ENCODE peak calls at places on chromosome 6, in five cellular contexts. One of them, this sample, is unnamed.

GRCh38 chr6:127518710-127519468 is at the start of gene MTCL3:
- DNase-seq in prostate gland: no peak
- DNase-seq in uterus: no peak
- DNase-seq in spleen: no peak
- DNase-seq in transverse colon: no peak
- DNase-seq in this sample: no peak

GRCh38 chr6:3870528-3870925 is 21.4 kb downstream of the FAM50B start:
- DNase-seq in prostate gland: no peak
- DNase-seq in uterus: no peak
- DNase-seq in spleen: no peak
- DNase-seq in transverse colon: no peak
- DNase-seq in this sample: peak; percentile 58

GRCh38 chr6:33684428-33684896 is 27.0 kb downstream of the UQCC2 start:
- DNase-seq in prostate gland: no peak
- DNase-seq in uterus: no peak
- DNase-seq in spleen: no peak
- DNase-seq in transverse colon: no peak
- DNase-seq in this sample: no peak

GRCh38 chr6:161353208-161353613 is 79.3 kb upstream of the AGPAT4 start:
- DNase-seq in prostate gland: no peak
- DNase-seq in uterus: no peak
- DNase-seq in spleen: no peak
- DNase-seq in transverse colon: no peak
- DNase-seq in this sample: no peak

GRCh38 chr6:13524801-13525508 is 37.6 kb upstream of the GFOD1 start:
- DNase-seq in prostate gland: peak; percentile 17
- DNase-seq in uterus: no peak
- DNase-seq in spleen: no peak
- DNase-seq in transverse colon: peak; percentile 58
- DNase-seq in this sample: no peak

GRCh38 chr6:31110825-31111582 is 1.4 kb downstream of the C6orf15 start:
- DNase-seq in prostate gland: no peak
- DNase-seq in uterus: no peak
- DNase-seq in spleen: peak; percentile 18
- DNase-seq in transverse colon: no peak
- DNase-seq in this sample: no peak

GRCh38 chr6:33783781-33784520 is 5.0 kb downstream of the LEMD2 start:
- DNase-seq in prostate gland: no peak
- DNase-seq in uterus: no peak
- DNase-seq in spleen: no peak
- DNase-seq in transverse colon: no peak
- DNase-seq in this sample: no peak

GRCh38 chr6:140372064-140372463 is 997.6 kb upstream of the CITED2 start:
- DNase-seq in prostate gland: no peak
- DNase-seq in uterus: no peak
- DNase-seq in spleen: no peak
- DNase-seq in transverse colon: no peak
- DNase-seq in this sample: no peak

GRCh38 chr6:34182751-34183531 is 37.1 kb upstream of the GRM4 start:
- DNase-seq in prostate gland: no peak
- DNase-seq in uterus: no peak
- DNase-seq in spleen: peak; percentile 81
- DNase-seq in transverse colon: peak; percentile 36
- DNase-seq in this sample: no peak

GRCh38 chr6:971981-972640 is 279.2 kb upstream of the EXOC2 start:
- DNase-seq in prostate gland: no peak
- DNase-seq in uterus: no peak
- DNase-seq in spleen: no peak
- DNase-seq in transverse colon: no peak
- DNase-seq in this sample: no peak

GRCh38 chr6:32943864-32944263 is 3.0 kb upstream of the HLA-DMB start:
- DNase-seq in prostate gland: no peak
- DNase-seq in uterus: no peak
- DNase-seq in spleen: no peak
- DNase-seq in transverse colon: no peak
- DNase-seq in this sample: no peak

GRCh38 chr6:80179691-80180090 is 73.2 kb downstream of the BCKDHB start:
- DNase-seq in prostate gland: no peak
- DNase-seq in uterus: no peak
- DNase-seq in spleen: no peak
- DNase-seq in transverse colon: no peak
- DNase-seq in this sample: no peak

GRCh38 chr6:132693478-132693877 is 20.4 kb downstream of the VNN1 start:
- DNase-seq in prostate gland: peak; percentile 21
- DNase-seq in uterus: no peak
- DNase-seq in spleen: no peak
- DNase-seq in transverse colon: no peak
- DNase-seq in this sample: no peak

GRCh38 chr6:81241126-81241525 is 511.4 kb downstream of the TENT5A start:
- DNase-seq in prostate gland: no peak
- DNase-seq in uterus: no peak
- DNase-seq in spleen: no peak
- DNase-seq in transverse colon: no peak
- DNase-seq in this sample: no peak

GRCh38 chr6:106318061-106318460 is 7.5 kb downstream of the ATG5 start:
- DNase-seq in prostate gland: no peak
- DNase-seq in uterus: no peak
- DNase-seq in spleen: no peak
- DNase-seq in transverse colon: no peak
- DNase-seq in this sample: no peak

GRCh38 chr6:72182337-72183246 is 296.2 kb downstream of the RIMS1 start:
- DNase-seq in prostate gland: peak; percentile 49
- DNase-seq in uterus: no peak
- DNase-seq in spleen: no peak
- DNase-seq in transverse colon: peak; percentile 60
- DNase-seq in this sample: no peak

GRCh38 chr6:168090706-168091105 is 11.7 kb upstream of the FRMD1 start:
- DNase-seq in prostate gland: no peak
- DNase-seq in uterus: no peak
- DNase-seq in spleen: peak; percentile 54
- DNase-seq in transverse colon: no peak
- DNase-seq in this sample: no peak

GRCh38 chr6:80789912-80790635 is 683.6 kb downstream of the BCKDHB start:
- DNase-seq in prostate gland: no peak
- DNase-seq in uterus: no peak
- DNase-seq in spleen: no peak
- DNase-seq in transverse colon: no peak
- DNase-seq in this sample: no peak

GRCh38 chr6:75233097-75233615 is 10.4 kb downstream of the COX7A2 start:
- DNase-seq in prostate gland: no peak
- DNase-seq in uterus: no peak
- DNase-seq in spleen: no peak
- DNase-seq in transverse colon: no peak
- DNase-seq in this sample: no peak

GRCh38 chr6:76706566-76706965 is 634.1 kb upstream of the IMPG1 start:
- DNase-seq in prostate gland: no peak
- DNase-seq in uterus: no peak
- DNase-seq in spleen: no peak
- DNase-seq in transverse colon: no peak
- DNase-seq in this sample: no peak

GRCh38 chr6:139583420-139583819 is 209.0 kb upstream of the CITED2 start:
- DNase-seq in prostate gland: no peak
- DNase-seq in uterus: no peak
- DNase-seq in spleen: no peak
- DNase-seq in transverse colon: no peak
- DNase-seq in this sample: no peak

GRCh38 chr6:156984178-156984738 is 207.1 kb downstream of the ARID1B start:
- DNase-seq in prostate gland: no peak
- DNase-seq in uterus: no peak
- DNase-seq in spleen: no peak
- DNase-seq in transverse colon: no peak
- DNase-seq in this sample: no peak

GRCh38 chr6:123763904-123764303 is 39.8 kb upstream of the NKAIN2 start:
- DNase-seq in prostate gland: no peak
- DNase-seq in uterus: no peak
- DNase-seq in spleen: no peak
- DNase-seq in transverse colon: no peak
- DNase-seq in this sample: no peak

GRCh38 chr6:46269447-46270229 is 98.9 kb upstream of the ENPP5 start:
- DNase-seq in prostate gland: no peak
- DNase-seq in uterus: peak; percentile 27
- DNase-seq in spleen: no peak
- DNase-seq in transverse colon: no peak
- DNase-seq in this sample: no peak

GRCh38 chr6:35318200-35318844 is 20.7 kb downstream of the DEF6 start:
- DNase-seq in prostate gland: peak; percentile 71
- DNase-seq in uterus: peak; percentile 82
- DNase-seq in spleen: no peak
- DNase-seq in transverse colon: peak; percentile 88
- DNase-seq in this sample: peak; percentile 54

GRCh38 chr6:143952947-143953346 is 55.1 kb downstream of the PLAGL1 start:
- DNase-seq in prostate gland: no peak
- DNase-seq in uterus: no peak
- DNase-seq in spleen: no peak
- DNase-seq in transverse colon: no peak
- DNase-seq in this sample: no peak

GRCh38 chr6:13013681-13014550 is 297.3 kb downstream of the PHACTR1 start:
- DNase-seq in prostate gland: no peak
- DNase-seq in uterus: no peak
- DNase-seq in spleen: peak; percentile 77
- DNase-seq in transverse colon: no peak
- DNase-seq in this sample: no peak

GRCh38 chr6:6284231-6284966 is 36.1 kb downstream of the F13A1 start:
- DNase-seq in prostate gland: no peak
- DNase-seq in uterus: no peak
- DNase-seq in spleen: no peak
- DNase-seq in transverse colon: no peak
- DNase-seq in this sample: no peak

GRCh38 chr6:11093065-11093590 is 506 bp upstream of the SMIM13 start:
- DNase-seq in prostate gland: peak; percentile 51
- DNase-seq in uterus: no peak
- DNase-seq in spleen: no peak
- DNase-seq in transverse colon: peak; percentile 58
- DNase-seq in this sample: no peak

DNA sequence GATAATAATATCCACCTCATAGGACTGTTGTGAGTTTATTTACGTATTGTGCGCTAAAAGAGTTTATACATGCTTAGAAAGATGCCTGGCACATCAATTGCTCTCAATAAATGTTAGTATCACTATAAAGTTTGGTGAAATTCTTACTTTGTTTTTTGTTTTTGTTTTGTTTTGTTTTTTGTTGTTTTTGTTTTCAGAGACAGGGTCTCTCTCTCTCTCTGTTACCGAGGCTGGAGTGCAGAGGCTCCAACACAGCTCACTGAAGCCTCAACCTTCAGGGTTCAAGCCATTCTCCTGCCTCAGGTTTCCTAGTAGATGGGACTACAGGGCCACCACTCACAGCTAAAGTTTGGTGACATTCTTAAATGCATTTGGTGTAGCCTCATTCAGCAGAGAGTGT is 32.2 kb upstream of the BTN3A2 start:
- DNase-seq in prostate gland: no peak
- DNase-seq in uterus: no peak
- DNase-seq in spleen: no peak
- DNase-seq in transverse colon: no peak
- DNase-seq in this sample: no peak
- H3K4me3 ChIP-seq in prostate gland: no peak overlapping the region
- H3K4me3 ChIP-seq in uterus: no peak overlapping the region
- H3K4me3 ChIP-seq in spleen: no peak overlapping the region
- H3K4me3 ChIP-seq in transverse colon: no peak overlapping the region
- H3K4me3 ChIP-seq in this sample: no peak overlapping the region

DNA sequence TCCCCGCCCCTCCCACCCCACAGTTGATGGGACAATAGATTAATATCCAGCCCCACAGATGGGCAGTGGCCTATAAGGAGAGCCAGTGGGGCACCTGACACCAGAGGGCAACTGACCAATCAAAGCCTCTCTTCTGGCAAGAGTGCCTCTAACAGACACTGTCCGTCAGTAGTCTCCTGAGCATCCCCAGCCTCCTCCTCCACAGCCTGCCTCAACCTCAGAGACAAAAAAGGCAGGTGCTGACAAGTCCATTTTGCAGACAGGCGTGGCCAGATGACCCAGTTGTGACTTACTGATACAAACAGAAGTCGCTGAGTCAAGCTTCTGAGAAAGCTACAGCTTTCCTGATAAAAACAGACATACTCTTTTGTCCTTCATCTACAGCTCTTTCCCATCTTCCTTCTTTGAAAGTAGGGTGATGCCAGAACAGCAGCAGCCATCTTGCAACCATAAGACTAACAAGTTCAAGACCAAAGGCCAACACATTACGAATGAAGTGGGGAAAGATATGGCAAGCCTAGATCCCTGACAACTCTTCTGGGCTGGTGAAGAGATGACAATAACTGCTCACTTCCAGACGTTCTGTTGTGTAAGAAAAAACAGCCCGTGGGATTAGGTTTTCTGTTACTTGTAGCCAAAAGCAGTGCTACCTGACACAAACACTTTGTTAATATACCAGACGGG is 12.3 kb downstream of the PPIL1 start:
- DNase-seq in prostate gland: no peak
- DNase-seq in uterus: no peak
- DNase-seq in spleen: no peak
- DNase-seq in transverse colon: no peak
- DNase-seq in this sample: peak; percentile 71
- TF ChIP-seq POLR2A in prostate gland: no peak
- TF ChIP-seq POLR2A in uterus: no peak
- TF ChIP-seq POLR2A in spleen: no peak
- TF ChIP-seq POLR2A in transverse colon: no peak
- TF ChIP-seq POLR2A in this sample: no peak

DNA sequence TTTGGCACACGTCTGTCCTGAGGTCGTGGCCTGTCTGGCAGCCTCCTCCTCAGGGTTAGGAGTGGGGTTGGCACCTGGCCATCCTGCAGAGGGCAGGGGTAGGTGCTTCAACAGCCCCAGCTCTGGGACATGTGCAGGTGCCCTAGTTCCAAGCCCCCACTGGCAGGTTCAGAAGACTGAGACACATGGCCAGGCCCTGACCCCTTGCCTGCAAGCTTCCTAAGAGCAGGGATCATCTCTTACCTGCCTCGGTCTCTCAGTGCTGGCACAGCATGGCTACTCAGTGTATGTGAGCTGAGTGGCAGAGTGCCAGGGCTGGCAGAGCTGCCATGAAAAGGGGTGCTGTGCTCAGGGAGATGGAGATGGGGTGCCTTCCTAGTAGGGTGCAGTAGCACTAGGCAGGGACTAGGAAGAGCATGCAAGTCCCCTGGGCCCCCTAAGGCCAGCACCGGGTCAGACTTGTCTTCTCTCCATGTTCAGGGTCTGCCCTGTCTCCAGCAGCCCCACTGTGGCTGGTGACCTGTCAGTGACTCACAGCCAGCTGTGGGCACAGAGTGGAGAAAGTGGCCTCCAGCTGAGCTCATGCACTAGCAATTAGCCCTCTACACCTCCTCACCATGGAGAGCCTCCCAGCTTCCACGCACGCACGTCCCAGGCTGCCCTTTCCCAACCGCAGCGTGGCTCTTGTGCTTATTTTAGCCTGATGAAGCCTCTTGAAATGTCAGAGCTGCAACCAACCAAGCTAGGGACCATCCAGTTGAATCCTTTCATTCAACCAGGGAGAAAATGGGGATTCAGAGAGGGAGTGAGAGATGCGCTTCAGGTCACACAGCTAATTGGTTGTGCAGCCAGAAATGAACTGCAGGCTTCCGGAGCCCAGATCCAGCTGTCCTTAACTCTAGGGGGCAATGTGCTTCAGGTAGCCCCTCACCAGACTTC is 116.6 kb downstream of the MRPL14 start:
- DNase-seq in prostate gland: no peak
- DNase-seq in uterus: no peak
- DNase-seq in spleen: peak; percentile 61
- DNase-seq in transverse colon: no peak
- DNase-seq in this sample: peak; percentile 80
- TF ChIP-seq CTCF in prostate gland: no peak
- TF ChIP-seq CTCF in uterus: no peak
- TF ChIP-seq CTCF in spleen: no peak
- TF ChIP-seq CTCF in transverse colon: no peak
- TF ChIP-seq CTCF in this sample: no peak

GRCh38 chr6:142943746-142944125 is 1.2 kb downstream of the HIVEP2 start:
- DNase-seq in prostate gland: peak; percentile 7
- DNase-seq in uterus: peak; percentile 19
- DNase-seq in spleen: peak; percentile 78
- DNase-seq in transverse colon: peak; percentile 19
- DNase-seq in this sample: peak; percentile 88
- H3K4me3 ChIP-seq in prostate gland: peak overlapping the region; percentile 94
- H3K4me3 ChIP-seq in uterus: peak overlapping the region; percentile 98
- H3K4me3 ChIP-seq in spleen: peak overlapping the region; percentile 90
- H3K4me3 ChIP-seq in transverse colon: peak overlapping the region; percentile 3
- H3K4me3 ChIP-seq in this sample: no peak overlapping the region

This sample was measured in lower leg skin.